ENCODE peak calls at places on chromosomes 6 and 20, in seven cellular contexts. One of them, this sample, is unnamed.

GRCh38 chr6:155523821-155524238 is 68.2 kb upstream of the NOX3 start:
- DNase-seq in breast epithelium: no peak
- DNase-seq in adipocyte: no peak
- DNase-seq in fibroblast of the aortic adventitia: peak; percentile 5
- DNase-seq in tibial nerve: no peak
- DNase-seq in psoas muscle: no peak
- DNase-seq in BE2C: no peak
- DNase-seq in this sample: no peak

GRCh38 chr6:42400031-42400760 is 51.5 kb downstream of the TRERF1 start:
- DNase-seq in adipocyte: no peak
- DNase-seq in breast epithelium: no peak
- DNase-seq in fibroblast of the aortic adventitia: no peak
- DNase-seq in psoas muscle: no peak
- DNase-seq in BE2C: no peak
- DNase-seq in tibial nerve: no peak
- DNase-seq in this sample: no peak

GRCh38 chr6:106250997-106251396 is 74.6 kb downstream of the ATG5 start:
- DNase-seq in psoas muscle: no peak
- DNase-seq in adipocyte: no peak
- DNase-seq in tibial nerve: no peak
- DNase-seq in BE2C: peak; percentile 46
- DNase-seq in fibroblast of the aortic adventitia: no peak
- DNase-seq in breast epithelium: no peak
- DNase-seq in this sample: no peak

GRCh38 chr20:10783660-10784336 is 110.0 kb upstream of the JAG1 start:
- DNase-seq in fibroblast of the aortic adventitia: no peak
- DNase-seq in psoas muscle: no peak
- DNase-seq in tibial nerve: no peak
- DNase-seq in adipocyte: no peak
- DNase-seq in breast epithelium: no peak
- DNase-seq in BE2C: no peak
- DNase-seq in this sample: no peak

GRCh38 chr6:45074423-45074822 is 253.7 kb upstream of the RUNX2 start:
- DNase-seq in psoas muscle: no peak
- DNase-seq in BE2C: no peak
- DNase-seq in adipocyte: no peak
- DNase-seq in tibial nerve: no peak
- DNase-seq in fibroblast of the aortic adventitia: peak; percentile 15
- DNase-seq in breast epithelium: no peak
- DNase-seq in this sample: no peak

GRCh38 chr6:5132741-5133140 is 47.6 kb downstream of the PPP1R3G start:
- DNase-seq in breast epithelium: no peak
- DNase-seq in adipocyte: peak; percentile 20
- DNase-seq in fibroblast of the aortic adventitia: peak; percentile 95
- DNase-seq in psoas muscle: peak; percentile 63
- DNase-seq in BE2C: no peak
- DNase-seq in tibial nerve: no peak
- DNase-seq in this sample: peak; percentile 86

GRCh38 chr20:57941572-57942381 is 232.0 kb upstream of the PMEPA1 start:
- DNase-seq in adipocyte: no peak
- DNase-seq in tibial nerve: no peak
- DNase-seq in psoas muscle: no peak
- DNase-seq in breast epithelium: no peak
- DNase-seq in BE2C: peak; percentile 54
- DNase-seq in fibroblast of the aortic adventitia: no peak
- DNase-seq in this sample: no peak

GRCh38 chr6:84449220-84449619 is 221.8 kb upstream of the CEP162 start:
- DNase-seq in breast epithelium: no peak
- DNase-seq in BE2C: no peak
- DNase-seq in tibial nerve: no peak
- DNase-seq in adipocyte: no peak
- DNase-seq in fibroblast of the aortic adventitia: no peak
- DNase-seq in psoas muscle: no peak
- DNase-seq in this sample: no peak

GRCh38 chr6:86456786-86457185 is 480.5 kb upstream of the HTR1E start:
- DNase-seq in breast epithelium: no peak
- DNase-seq in adipocyte: no peak
- DNase-seq in psoas muscle: no peak
- DNase-seq in BE2C: no peak
- DNase-seq in fibroblast of the aortic adventitia: no peak
- DNase-seq in tibial nerve: no peak
- DNase-seq in this sample: no peak

GRCh38 chr6:34601706-34602105 is 45.6 kb upstream of the SPDEF start:
- DNase-seq in adipocyte: no peak
- DNase-seq in BE2C: no peak
- DNase-seq in breast epithelium: no peak
- DNase-seq in tibial nerve: no peak
- DNase-seq in fibroblast of the aortic adventitia: no peak
- DNase-seq in psoas muscle: no peak
- DNase-seq in this sample: no peak

GRCh38 chr6:138465007-138465645 is 34.2 kb downstream of the NHSL1 start:
- DNase-seq in fibroblast of the aortic adventitia: peak; percentile 89
- DNase-seq in tibial nerve: no peak
- DNase-seq in BE2C: no peak
- DNase-seq in adipocyte: peak; percentile 71
- DNase-seq in breast epithelium: no peak
- DNase-seq in psoas muscle: no peak
- DNase-seq in this sample: peak; percentile 92

GRCh38 chr6:34679552-34680255 is 16.9 kb downstream of the ILRUN start:
- DNase-seq in fibroblast of the aortic adventitia: peak; percentile 43
- DNase-seq in psoas muscle: no peak
- DNase-seq in breast epithelium: no peak
- DNase-seq in adipocyte: no peak
- DNase-seq in BE2C: no peak
- DNase-seq in tibial nerve: no peak
- DNase-seq in this sample: no peak

GRCh38 chr6:506508-506907 is 115.0 kb downstream of the IRF4 start:
- DNase-seq in tibial nerve: no peak
- DNase-seq in fibroblast of the aortic adventitia: no peak
- DNase-seq in adipocyte: no peak
- DNase-seq in psoas muscle: no peak
- DNase-seq in BE2C: no peak
- DNase-seq in breast epithelium: no peak
- DNase-seq in this sample: no peak

GRCh38 chr20:40654876-40655275 is 34.2 kb downstream of the MAFB start:
- DNase-seq in tibial nerve: peak; percentile 21
- DNase-seq in adipocyte: peak; percentile 2
- DNase-seq in fibroblast of the aortic adventitia: peak; percentile 2
- DNase-seq in psoas muscle: peak; percentile 49
- DNase-seq in BE2C: no peak
- DNase-seq in breast epithelium: no peak
- DNase-seq in this sample: no peak

GRCh38 chr6:14763139-14763538 is 482.7 kb upstream of the JARID2 start:
- DNase-seq in tibial nerve: no peak
- DNase-seq in BE2C: no peak
- DNase-seq in psoas muscle: no peak
- DNase-seq in adipocyte: peak; percentile 31
- DNase-seq in fibroblast of the aortic adventitia: peak; percentile 13
- DNase-seq in breast epithelium: no peak
- DNase-seq in this sample: peak; percentile 34

GRCh38 chr6:43478008-43478372 is 620 bp downstream of the TJAP1 start:
- DNase-seq in adipocyte: no peak
- DNase-seq in breast epithelium: no peak
- DNase-seq in BE2C: no peak
- DNase-seq in fibroblast of the aortic adventitia: no peak
- DNase-seq in psoas muscle: no peak
- DNase-seq in tibial nerve: no peak
- DNase-seq in this sample: no peak

GRCh38 chr6:121106962-121107361 is 227.3 kb downstream of the TBC1D32 start:
- DNase-seq in tibial nerve: no peak
- DNase-seq in adipocyte: no peak
- DNase-seq in BE2C: no peak
- DNase-seq in breast epithelium: no peak
- DNase-seq in psoas muscle: no peak
- DNase-seq in fibroblast of the aortic adventitia: no peak
- DNase-seq in this sample: no peak

GRCh38 chr6:166424431-166424830 is 41.7 kb upstream of the MPC1 start:
- DNase-seq in tibial nerve: no peak
- DNase-seq in fibroblast of the aortic adventitia: no peak
- DNase-seq in psoas muscle: no peak
- DNase-seq in adipocyte: no peak
- DNase-seq in breast epithelium: no peak
- DNase-seq in BE2C: no peak
- DNase-seq in this sample: no peak

GRCh38 chr6:144219056-144219685 is 66.0 kb upstream of the UTRN start:
- DNase-seq in adipocyte: peak; percentile 81
- DNase-seq in breast epithelium: no peak
- DNase-seq in tibial nerve: no peak
- DNase-seq in psoas muscle: no peak
- DNase-seq in BE2C: no peak
- DNase-seq in fibroblast of the aortic adventitia: peak; percentile 79
- DNase-seq in this sample: peak; percentile 23

GRCh38 chr6:89311853-89312531 is 3.1 kb downstream of the GABRR2 start:
- DNase-seq in tibial nerve: peak; percentile 58
- DNase-seq in BE2C: peak; percentile 51
- DNase-seq in psoas muscle: peak; percentile 55
- DNase-seq in breast epithelium: no peak
- DNase-seq in adipocyte: peak; percentile 57
- DNase-seq in fibroblast of the aortic adventitia: peak; percentile 88
- DNase-seq in this sample: peak; percentile 48
- H3K4me3 ChIP-seq in tibial nerve: peak overlapping the region; percentile 23
- H3K4me3 ChIP-seq in BE2C: no peak overlapping the region
- H3K4me3 ChIP-seq in psoas muscle: no peak overlapping the region
- H3K4me3 ChIP-seq in breast epithelium: no peak overlapping the region
- H3K4me3 ChIP-seq in adipocyte: peak overlapping the region; percentile 34
- H3K4me3 ChIP-seq in fibroblast of the aortic adventitia: peak overlapping the region; percentile 14
- H3K4me3 ChIP-seq in this sample: no peak overlapping the region

GRCh38 chr6:150543178-150543577 is 56.5 kb upstream of the PLEKHG1 start:
- DNase-seq in tibial nerve: no peak
- DNase-seq in fibroblast of the aortic adventitia: no peak
- DNase-seq in psoas muscle: no peak
- DNase-seq in BE2C: no peak
- DNase-seq in breast epithelium: no peak
- DNase-seq in adipocyte: no peak
- DNase-seq in this sample: no peak
- H3K4me3 ChIP-seq in tibial nerve: no peak overlapping the region
- H3K4me3 ChIP-seq in fibroblast of the aortic adventitia: no peak overlapping the region
- H3K4me3 ChIP-seq in psoas muscle: no peak overlapping the region
- H3K4me3 ChIP-seq in BE2C: no peak overlapping the region
- H3K4me3 ChIP-seq in breast epithelium: no peak overlapping the region
- H3K4me3 ChIP-seq in adipocyte: no peak overlapping the region
- H3K4me3 ChIP-seq in this sample: no peak overlapping the region

DNA sequence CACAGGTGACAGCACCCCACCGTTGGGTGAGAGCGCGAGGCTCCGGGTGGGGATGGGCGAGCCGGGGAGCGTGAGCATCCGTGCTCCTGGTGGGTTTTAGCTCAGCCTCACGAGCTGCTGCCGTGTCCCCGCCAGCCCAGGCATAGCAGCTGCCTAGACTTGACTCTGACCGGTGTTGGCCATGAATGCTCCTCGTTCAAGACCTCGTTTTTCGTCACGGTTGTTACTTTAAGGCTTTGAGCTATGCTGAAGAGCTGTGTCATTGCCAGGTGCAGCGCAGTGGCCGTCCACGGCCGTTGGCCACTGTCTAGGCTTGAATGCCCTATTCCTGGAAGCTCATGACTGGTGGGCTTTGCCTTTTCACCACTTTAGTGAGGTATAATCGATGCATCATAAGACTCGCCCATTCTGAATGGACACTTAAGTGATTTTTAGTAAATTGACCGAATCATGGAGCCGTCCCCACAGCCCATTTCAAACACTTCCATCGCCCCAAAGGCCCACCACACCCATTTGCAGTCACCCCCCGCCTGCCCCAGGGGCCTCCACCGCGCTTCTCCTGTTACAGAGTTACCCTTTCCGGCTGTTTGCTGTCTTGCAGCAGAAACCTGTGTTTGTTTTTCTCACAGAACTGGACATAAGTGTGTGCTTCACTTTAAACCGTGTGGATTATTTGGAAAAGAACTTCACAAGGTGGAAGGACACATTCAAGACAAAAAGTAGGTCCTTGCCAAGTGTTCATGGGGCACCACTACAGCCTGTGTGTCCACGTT is 21.4 kb upstream of the ADRM1 start:
- DNase-seq in tibial nerve: no peak
- DNase-seq in fibroblast of the aortic adventitia: no peak
- DNase-seq in breast epithelium: no peak
- DNase-seq in adipocyte: no peak
- DNase-seq in BE2C: no peak
- DNase-seq in psoas muscle: no peak
- DNase-seq in this sample: no peak
- H3K4me3 ChIP-seq in tibial nerve: no peak overlapping the region
- H3K4me3 ChIP-seq in fibroblast of the aortic adventitia: no peak overlapping the region
- H3K4me3 ChIP-seq in breast epithelium: no peak overlapping the region
- H3K4me3 ChIP-seq in adipocyte: no peak overlapping the region
- H3K4me3 ChIP-seq in BE2C: no peak overlapping the region
- H3K4me3 ChIP-seq in psoas muscle: no peak overlapping the region
- H3K4me3 ChIP-seq in this sample: no peak overlapping the region

GRCh38 chr6:1722801-1723200 is 113.1 kb downstream of the FOXC1 start:
- DNase-seq in adipocyte: peak; percentile 71
- DNase-seq in fibroblast of the aortic adventitia: peak; percentile 15
- DNase-seq in psoas muscle: no peak
- DNase-seq in BE2C: no peak
- DNase-seq in tibial nerve: no peak
- DNase-seq in breast epithelium: no peak
- DNase-seq in this sample: no peak

GRCh38 chr6:1720620-1721322 is 111.1 kb downstream of the FOXC1 start:
- DNase-seq in adipocyte: no peak
- DNase-seq in breast epithelium: no peak
- DNase-seq in BE2C: peak; percentile 51
- DNase-seq in fibroblast of the aortic adventitia: no peak
- DNase-seq in tibial nerve: no peak
- DNase-seq in psoas muscle: no peak
- DNase-seq in this sample: no peak

GRCh38 chr6:1724124-1724523 is 114.4 kb downstream of the FOXC1 start:
- DNase-seq in adipocyte: no peak
- DNase-seq in psoas muscle: no peak
- DNase-seq in BE2C: no peak
- DNase-seq in fibroblast of the aortic adventitia: no peak
- DNase-seq in tibial nerve: no peak
- DNase-seq in breast epithelium: no peak
- DNase-seq in this sample: no peak

GRCh38 chr6:1726341-1726763 is 116.6 kb downstream of the FOXC1 start:
- DNase-seq in psoas muscle: no peak
- DNase-seq in fibroblast of the aortic adventitia: no peak
- DNase-seq in BE2C: no peak
- DNase-seq in tibial nerve: no peak
- DNase-seq in breast epithelium: no peak
- DNase-seq in adipocyte: no peak
- DNase-seq in this sample: no peak

DNA sequence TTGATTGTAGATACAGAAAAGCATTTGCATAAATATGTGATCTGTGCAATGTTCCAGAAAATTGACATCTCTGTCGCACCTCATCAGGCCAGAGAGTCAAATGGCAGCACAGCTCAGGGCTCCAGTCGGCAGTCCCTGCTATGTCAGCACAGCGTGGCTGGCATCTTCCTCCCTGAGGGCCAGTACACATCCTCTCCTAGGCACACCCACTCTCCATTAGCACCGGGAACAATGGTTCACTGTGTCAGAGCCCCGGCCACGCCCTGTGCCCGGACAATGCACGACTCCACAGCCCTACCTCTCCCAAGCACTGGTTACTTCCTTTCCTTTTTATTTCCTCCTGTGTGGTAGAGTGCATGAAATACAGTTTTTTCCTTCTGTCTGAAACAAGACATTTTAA is 114.9 kb downstream of the FOXC1 start:
- DNase-seq in adipocyte: no peak
- DNase-seq in tibial nerve: no peak
- DNase-seq in psoas muscle: peak; percentile 38
- DNase-seq in BE2C: no peak
- DNase-seq in breast epithelium: no peak
- DNase-seq in fibroblast of the aortic adventitia: no peak
- DNase-seq in this sample: no peak
- H3K4me3 ChIP-seq in adipocyte: no peak overlapping the region
- H3K4me3 ChIP-seq in tibial nerve: no peak overlapping the region
- H3K4me3 ChIP-seq in psoas muscle: no peak overlapping the region
- H3K4me3 ChIP-seq in BE2C: no peak overlapping the region
- H3K4me3 ChIP-seq in breast epithelium: no peak overlapping the region
- H3K4me3 ChIP-seq in fibroblast of the aortic adventitia: no peak overlapping the region
- H3K4me3 ChIP-seq in this sample: no peak overlapping the region